ENCODE peak calls at places on chromosome 15, in five cellular contexts. P is kidney epithelial cell, H is esophagus muscularis mucosa, X is lower leg skin, O is BE2C. E is an unnamed sample.

GRCh38 chr15:36933239-36933990 is 166.9 kb downstream of the MEIS2 start:
- DNase-seq in P (no peak), H (no peak), X (no peak), O (no peak), E (no peak)

GRCh38 chr15:92683511-92683834 is 27.9 kb upstream of the FAM174B start:
- DNase-seq in P (no peak), H (peak), X (no peak), O (peak), E (no peak)

GRCh38 chr15:68986292-68986691 is 28.2 kb upstream of the NOX5 start:
- DNase-seq in P (no peak), H (no peak), X (no peak), O (no peak), E (no peak)

GRCh38 chr15:55256281-55257013 is 33.2 kb downstream of the RAB27A start:
- DNase-seq in P (no peak), H (no peak), X (no peak), O (no peak), E (no peak)

GRCh38 chr15:74384566-74385441 is 17.4 kb upstream of the CYP11A1 start:
- DNase-seq in P (no peak), H (no peak), X (no peak), O (no peak), E (no peak)

GRCh38 chr15:94385441-94385840 is 154.1 kb downstream of the MCTP2 start:
- DNase-seq in P (no peak), H (no peak), X (no peak), O (no peak), E (no peak)

GRCh38 chr15:62498711-62499110 is 333.6 kb upstream of the C2CD4B start:
- DNase-seq in P (no peak), H (no peak), X (no peak), O (no peak), E (no peak)

GRCh38 chr15:98609144-98609852 is 39.0 kb upstream of the IGF1R start:
- DNase-seq in P (peak), H (peak), X (no peak), O (no peak), E (peak)

GRCh38 chr15:31307270-31308184 is 19.1 kb upstream of the KLF13 start:
- DNase-seq in P (no peak), H (peak), X (peak), O (no peak), E (peak)

GRCh38 chr15:94236638-94237037 is 5.3 kb downstream of the MCTP2 start:
- DNase-seq in P (no peak), H (no peak), X (no peak), O (no peak), E (no peak)

GRCh38 chr15:95262866-95263564 is 1031.7 kb downstream of the MCTP2 start:
- DNase-seq in P (no peak), H (no peak), X (no peak), O (no peak), E (no peak)

GRCh38 chr15:52653451-52653964 is 25.7 kb downstream of the ATOSA start:
- DNase-seq in P (peak), H (no peak), X (no peak), O (no peak), E (no peak)

GRCh38 chr15:92074646-92075045 is 221.1 kb downstream of the SLCO3A1 start:
- DNase-seq in P (no peak), H (no peak), X (no peak), O (no peak), E (no peak)

GRCh38 chr15:74958320-74958907 is 1.8 kb upstream of the RPP25 start:
- DNase-seq in P (no peak), H (no peak), X (peak), O (peak), E (no peak)

GRCh38 chr15:38154255-38154654 is 98.4 kb upstream of the SPRED1 start:
- DNase-seq in P (no peak), H (no peak), X (no peak), O (no peak), E (no peak)

GRCh38 chr15:99331366-99331765 is 80.1 kb downstream of the LRRC28 start:
- DNase-seq in P (no peak), H (no peak), X (no peak), O (no peak), E (no peak)

GRCh38 chr15:50134524-50135024 is 15.5 kb upstream of the ATP8B4 start:
- DNase-seq in P (peak), H (no peak), X (no peak), O (no peak), E (no peak)

GRCh38 chr15:25793354-25794050 is 69.6 kb downstream of the ATP10A start:
- DNase-seq in P (no peak), H (no peak), X (no peak), O (no peak), E (no peak)

GRCh38 chr15:31551323-31551722 is 224.7 kb downstream of the KLF13 start:
- DNase-seq in P (no peak), H (no peak), X (no peak), O (no peak), E (no peak)

GRCh38 chr15:19987389-19988048 is 554.1 kb downstream of the GOLGA6L6 start:
- DNase-seq in P (no peak), H (no peak), X (no peak), O (peak), E (no peak)

GRCh38 chr15:65666257-65666656 is 44.5 kb downstream of the SLC24A1 start:
- DNase-seq in P (peak), H (peak), X (no peak), O (no peak), E (no peak)

GRCh38 chr15:101459579-101460300 is 29.8 kb downstream of the PCSK6 start:
- DNase-seq in P (no peak), H (no peak), X (no peak), O (no peak), E (no peak)

GRCh38 chr15:50676799-50677483 is 9.7 kb downstream of the TRPM7 start:
- DNase-seq in P (peak), H (no peak), X (no peak), O (no peak), E (no peak)

GRCh38 chr15:31265090-31265870 is 61.4 kb upstream of the KLF13 start:
- DNase-seq in P (no peak), H (peak), X (peak), O (no peak), E (peak)

GRCh38 chr15:80507638-80508316 is 103.6 kb downstream of the ARNT2 start:
- DNase-seq in P (no peak), H (peak), X (peak), O (no peak), E (no peak)

GRCh38 chr15:101608182-101608581 is 44.0 kb downstream of the TM2D3 start:
- DNase-seq in P (no peak), H (no peak), X (no peak), O (no peak), E (no peak)

GRCh38 chr15:85473455-85473854 is 93.1 kb downstream of the AKAP13 start:
- DNase-seq in P (no peak), H (no peak), X (no peak), O (no peak), E (no peak)

GRCh38 chr15:98231696-98232440 is 271.4 kb downstream of the ARRDC4 start:
- DNase-seq in P (peak), H (no peak), X (no peak), O (no peak), E (no peak)

GRCh38 chr15:98850991-98851776 is 156.4 kb downstream of the PGPEP1L start:
- DNase-seq in P (no peak), H (peak), X (peak), O (peak), E (peak)

GRCh38 chr15:89898628-89899302 is 5.0 kb upstream of the AP3S2 start:
- DNase-seq in P (no peak), H (no peak), X (no peak), O (peak), E (peak)

DNA sequence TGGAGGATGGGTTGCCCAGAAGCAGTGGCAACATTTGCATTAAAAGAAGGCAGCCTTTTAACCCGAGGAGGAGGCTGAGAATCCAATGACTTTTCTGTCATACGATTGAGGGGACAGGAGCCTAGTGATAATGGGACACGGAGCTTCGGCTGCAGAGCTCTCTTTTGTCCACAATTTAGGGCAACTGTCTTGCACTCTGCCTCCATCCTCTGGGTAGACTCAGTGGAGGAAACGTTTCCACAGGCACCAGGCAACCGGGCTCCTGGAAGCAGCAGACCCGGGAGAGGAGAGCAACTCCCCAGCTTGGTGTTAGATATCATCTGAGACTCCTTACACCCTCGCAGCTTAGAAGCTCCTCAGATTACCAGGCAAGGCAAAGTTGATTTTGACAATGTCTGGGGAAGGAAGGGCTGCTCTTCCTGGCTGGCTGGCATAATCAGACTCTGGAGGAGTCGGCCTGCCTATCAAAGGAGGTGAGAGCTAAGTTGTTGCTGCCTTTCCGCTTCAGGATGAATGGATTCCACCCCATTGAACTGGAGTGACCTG is 43.5 kb upstream of the RNU6-1 start:
- DNase-seq in P (no peak), H (peak), X (no peak), O (no peak), E (peak)
- TF ChIP-seq CTCF in P (no peak), H (no peak), X (no peak), O (no peak), E (no peak)

DNA sequence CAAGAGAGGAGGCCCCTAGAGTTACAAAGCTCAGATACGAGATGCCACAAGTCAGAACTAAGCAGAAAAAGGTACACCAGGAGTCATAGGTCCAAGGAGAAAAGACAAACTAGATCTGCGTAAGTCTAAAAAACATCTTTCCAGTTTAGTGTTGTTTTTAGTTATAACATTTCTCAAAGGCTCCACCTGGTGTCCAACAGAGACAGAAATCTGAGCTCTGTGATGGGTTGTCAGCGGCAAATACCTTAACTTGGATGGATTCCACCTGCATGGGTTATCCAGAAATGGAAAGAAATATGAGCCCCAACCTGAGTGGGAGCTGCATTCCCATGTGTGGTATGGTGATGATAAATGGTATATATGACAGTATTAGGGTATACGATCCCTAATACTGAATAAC is 238.6 kb upstream of the CHRM5 start:
- DNase-seq in P (no peak), H (no peak), X (no peak), O (peak), E (no peak)
- TF ChIP-seq CTCF in P (peak), H (no peak), X (no peak), O (peak), E (peak)

GRCh38 chr15:91067026-91067425 is 33.0 kb upstream of the SV2B start:
- DNase-seq in P (no peak), H (peak), X (no peak), O (no peak), E (no peak)

GRCh38 chr15:91068436-91068835 is 31.6 kb upstream of the SV2B start:
- DNase-seq in P (no peak), H (peak), X (no peak), O (no peak), E (no peak)

GRCh38 chr15:91072162-91072561 is 27.9 kb upstream of the SV2B start:
- DNase-seq in P (no peak), H (no peak), X (no peak), O (no peak), E (no peak)

GRCh38 chr15:91070872-91071271 is 29.2 kb upstream of the SV2B start:
- DNase-seq in P (no peak), H (no peak), X (no peak), O (no peak), E (no peak)

DNA sequence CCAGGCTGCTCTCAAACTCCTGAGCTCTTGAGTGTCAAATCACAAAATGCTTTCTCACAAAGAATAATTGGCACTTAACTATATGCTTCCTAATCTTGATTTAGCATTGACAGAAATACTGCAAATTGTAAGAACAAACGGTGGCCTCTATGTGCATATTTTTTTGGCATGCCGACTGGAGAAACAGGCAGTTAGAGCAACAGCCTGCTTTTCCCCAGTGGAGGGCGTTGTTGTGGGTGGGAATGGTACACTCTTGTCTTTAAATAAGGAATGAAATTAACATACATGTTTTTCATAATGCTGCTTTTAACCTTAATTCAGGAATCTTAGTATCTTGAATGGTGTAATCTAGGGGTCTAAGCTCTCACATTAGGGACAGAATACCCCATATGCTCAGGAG is 31.1 kb upstream of the SV2B start:
- DNase-seq in P (no peak), H (peak), X (no peak), O (no peak), E (no peak)
- TF ChIP-seq CTCF in P (no peak), H (no peak), X (no peak), O (peak), E (no peak)

GRCh38 chr15:88563638-88564037 is 17.2 kb upstream of the DET1 start:
- DNase-seq in P (no peak), H (no peak), X (no peak), O (no peak), E (no peak)
- TF ChIP-seq CTCF in P (no peak), H (no peak), X (no peak), O (no peak), E (no peak)

GRCh38 chr15:42800731-42801474 is 64.0 kb upstream of the CDAN1 start:
- DNase-seq in P (no peak), H (no peak), X (no peak), O (peak), E (no peak)
- TF ChIP-seq CTCF in P (no peak), H (no peak), X (no peak), O (peak), E (no peak)

DNA sequence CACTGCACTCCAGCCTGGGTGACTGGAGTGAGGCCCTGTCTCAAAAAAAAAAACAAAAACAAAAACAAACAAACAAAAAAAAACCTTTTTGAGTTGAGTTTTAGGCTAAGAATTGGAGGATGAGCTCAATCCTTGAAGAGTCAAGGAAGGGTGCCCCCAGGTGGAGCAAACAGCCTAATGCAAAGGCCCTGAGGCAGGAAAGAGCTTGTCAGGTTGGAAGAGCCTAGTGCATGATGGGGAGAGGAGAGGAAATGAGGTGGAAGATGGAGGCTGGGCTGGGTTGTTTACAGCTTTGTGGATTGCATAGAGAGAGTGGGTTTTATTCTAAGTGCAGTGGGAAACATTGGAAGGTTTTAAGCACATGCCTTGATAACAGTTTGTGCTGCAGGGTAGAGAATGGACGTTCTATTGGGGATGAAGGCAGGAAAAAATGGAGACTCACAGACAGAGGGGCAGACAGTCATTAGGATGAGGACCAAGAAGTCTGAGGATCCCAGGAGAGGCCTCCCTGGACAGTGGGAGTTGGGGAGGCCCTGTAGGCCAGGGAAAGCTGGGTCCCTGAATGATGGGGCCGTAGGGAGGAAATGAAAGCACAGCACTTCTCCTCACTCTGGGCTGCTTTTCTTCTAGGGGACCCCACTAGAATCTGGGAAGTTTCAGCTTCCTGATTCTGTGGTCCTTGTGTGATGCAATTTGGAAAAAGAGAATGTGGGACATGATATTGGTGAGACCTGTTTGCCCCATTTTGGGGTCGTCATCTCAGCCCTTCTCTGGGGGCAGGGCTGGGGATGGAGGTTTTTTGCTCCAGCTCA is 1.9 kb upstream of the SNX22 start:
- DNase-seq in P (no peak), H (no peak), X (no peak), O (no peak), E (no peak)
- TF ChIP-seq CTCF in P (no peak), H (no peak), X (no peak), O (peak), E (no peak)

DNA sequence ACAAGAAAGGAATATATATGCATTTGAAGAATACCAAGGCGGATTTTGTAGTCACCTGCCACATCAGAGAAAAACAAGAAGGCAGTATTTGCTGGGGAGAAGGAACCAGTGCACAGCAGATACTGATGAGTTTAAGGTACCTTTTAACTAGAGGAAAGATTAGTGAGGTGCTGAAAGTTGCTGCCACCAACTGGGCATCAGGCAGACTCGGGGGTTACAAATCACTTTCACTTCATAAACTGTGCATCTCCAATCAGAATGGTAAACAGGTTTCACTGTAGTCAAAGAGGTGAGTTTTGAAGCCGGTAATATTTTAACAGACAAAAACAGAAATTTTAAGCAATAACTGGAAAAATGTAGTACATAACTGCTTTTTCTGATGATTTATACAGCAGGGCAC is 4.1 kb downstream of the FBN1 start:
- DNase-seq in P (no peak), H (no peak), X (no peak), O (no peak), E (no peak)
- TF ChIP-seq CTCF in P (peak), H (peak), X (no peak), O (peak), E (peak)

DNA sequence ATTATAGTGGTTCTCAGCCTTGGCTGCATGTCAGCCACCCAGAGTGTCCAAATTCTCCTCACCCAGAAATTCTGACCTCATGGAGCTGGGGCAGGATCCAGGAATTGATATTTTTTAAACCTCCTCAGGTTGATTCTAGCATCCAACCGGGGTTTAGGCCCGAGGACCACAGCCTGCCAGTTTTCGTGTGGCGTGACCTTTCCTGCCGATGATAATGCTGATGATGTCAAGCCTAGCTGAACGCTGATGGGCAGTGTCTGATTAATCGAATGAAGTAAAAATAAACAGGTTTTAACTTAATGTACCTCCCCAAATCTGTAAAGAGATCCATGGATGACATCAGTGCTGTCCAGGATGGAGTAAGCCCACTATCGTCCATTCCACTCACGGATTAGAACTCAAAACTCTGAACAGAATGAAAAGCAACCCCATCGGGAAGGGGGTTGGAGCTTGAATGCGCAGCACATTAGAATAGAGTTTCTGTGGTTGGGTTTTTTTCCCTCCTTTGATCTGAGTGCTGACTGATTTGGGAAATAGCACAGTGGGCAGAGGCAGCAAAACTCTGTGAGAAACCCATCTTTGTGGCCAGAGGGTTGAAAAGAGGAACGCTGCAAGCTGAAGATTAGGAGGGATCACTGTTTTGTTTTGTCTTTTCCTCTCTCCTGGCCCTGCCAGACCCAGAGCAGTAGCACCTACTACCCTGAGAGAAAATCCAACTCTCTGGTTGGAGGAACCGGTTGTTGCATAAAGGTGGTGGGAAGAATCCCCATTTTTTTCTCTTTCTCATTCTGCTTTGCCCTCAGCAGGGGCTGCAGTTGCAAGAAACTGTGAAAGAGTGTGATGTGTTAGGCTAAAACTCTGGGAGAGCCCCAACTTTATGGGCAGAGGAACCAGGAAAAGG is 153.9 kb downstream of the APBA2 start:
- DNase-seq in P (no peak), H (no peak), X (no peak), O (no peak), E (no peak)
- TF ChIP-seq CTCF in P (no peak), H (no peak), X (no peak), O (no peak), E (no peak)

DNA sequence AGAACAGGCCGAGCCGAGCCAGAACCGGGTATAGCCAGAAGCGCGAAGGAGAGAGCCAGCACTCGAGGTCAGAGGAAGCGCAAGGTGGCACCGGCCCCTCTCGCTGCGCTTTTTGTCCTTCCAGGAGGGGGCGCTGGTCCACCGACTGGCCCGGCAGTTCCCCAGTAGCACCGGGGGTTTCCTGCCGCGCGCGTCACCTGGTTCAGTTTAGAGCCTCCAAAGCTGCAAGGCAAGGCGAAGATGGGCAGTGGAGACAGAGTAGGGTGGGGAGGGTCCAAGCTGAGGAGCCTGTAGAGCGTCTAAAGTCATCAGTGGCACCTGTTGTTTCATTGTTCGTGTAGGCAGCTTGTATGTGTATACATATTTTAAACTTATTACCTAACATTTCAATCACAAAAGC is 7.6 kb upstream of the NR2E3 start:
- DNase-seq in P (no peak), H (no peak), X (no peak), O (no peak), E (no peak)
- TF ChIP-seq CTCF in P (peak), H (peak), X (no peak), O (peak), E (peak)